ENCODE peak calls at places on chromosome 11, in eight cellular contexts. Q, S, O, L, P, B, R and G are unnamed samples. For H3K9me3, the result is how much of the 10 kb centered on the place peaks cover.

GRCh38 chr11:10379022-10379421 is 74.1 kb downstream of the ADM start:
- DNase-seq in L (no peak), S (peak), R (no peak), Q (no peak), P (no peak), B (peak), O (no peak), G (no peak)

GRCh38 chr11:130478881-130479280 is 30.4 kb downstream of the ADAMTS15 start:
- DNase-seq in B (no peak), S (no peak), L (peak), Q (no peak), P (no peak), R (no peak), O (no peak), G (no peak)

GRCh38 chr11:118640332-118641154 is 33.1 kb downstream of the PHLDB1 start:
- DNase-seq in P (peak), R (no peak), Q (no peak), S (no peak), B (no peak), O (no peak), L (no peak), G (no peak)

GRCh38 chr11:109309153-109309552 is 112.8 kb upstream of the C11orf87 start:
- DNase-seq in O (no peak), P (no peak), S (no peak), Q (no peak), B (no peak), R (no peak), L (no peak), G (no peak)

GRCh38 chr11:62269654-62270278 is at the start of gene SCGB2A2:
- DNase-seq in Q (no peak), P (peak), O (no peak), L (no peak), S (peak), B (no peak), R (no peak), G (no peak)

GRCh38 chr11:88521354-88522310 is 184.1 kb upstream of the CTSC start:
- DNase-seq in O (no peak), L (no peak), B (no peak), R (no peak), S (no peak), Q (no peak), P (no peak), G (no peak)

GRCh38 chr11:8028766-8029165 is 41.6 kb downstream of the EIF3F start:
- DNase-seq in R (no peak), S (no peak), P (no peak), B (no peak), L (no peak), Q (no peak), O (no peak), G (peak)

GRCh38 chr11:10454902-10455631 is at the start of gene AMPD3:
- DNase-seq in L (no peak), P (peak), Q (no peak), B (peak), O (peak), R (no peak), S (peak), G (peak)

GRCh38 chr11:19025799-19026406 is 34.6 kb downstream of the MRGPRX2 start:
- DNase-seq in R (no peak), Q (no peak), L (no peak), P (no peak), O (no peak), S (no peak), B (no peak), G (peak)

GRCh38 chr11:61007383-61007970 is 36.0 kb downstream of the CD6 start:
- DNase-seq in O (no peak), Q (no peak), S (no peak), B (no peak), R (no peak), L (no peak), P (peak), G (no peak)

GRCh38 chr11:86443415-86443814 is 68.7 kb downstream of the CCDC81 start:
- DNase-seq in Q (no peak), L (no peak), B (no peak), P (no peak), R (no peak), S (no peak), O (no peak), G (no peak)

GRCh38 chr11:34972892-34973291 is 56.5 kb downstream of the PDHX start:
- DNase-seq in P (no peak), O (peak), R (no peak), Q (no peak), S (no peak), L (no peak), B (peak), G (no peak)

GRCh38 chr11:130032931-130033330 is 30.3 kb upstream of the PRDM10 start:
- DNase-seq in Q (no peak), O (no peak), S (no peak), B (no peak), R (no peak), L (no peak), P (no peak), G (no peak)

GRCh38 chr11:134797411-134798089 is 385.5 kb upstream of the B3GAT1 start:
- DNase-seq in P (no peak), R (peak), L (no peak), B (no peak), S (no peak), Q (no peak), O (no peak), G (no peak)

GRCh38 chr11:16013242-16013641 is 343.1 kb downstream of the SOX6 start:
- DNase-seq in S (no peak), Q (no peak), P (no peak), R (no peak), O (no peak), B (no peak), L (no peak), G (no peak)

GRCh38 chr11:16011396-16011795 is 344.9 kb downstream of the SOX6 start:
- DNase-seq in B (no peak), P (no peak), Q (no peak), R (no peak), L (no peak), O (no peak), S (no peak), G (no peak)

GRCh38 chr11:16013649-16014275 is 342.6 kb downstream of the SOX6 start:
- DNase-seq in Q (no peak), P (no peak), O (no peak), B (peak), L (no peak), S (no peak), R (no peak), G (no peak)

GRCh38 chr11:16012125-16012751 is 344.1 kb downstream of the SOX6 start:
- DNase-seq in Q (no peak), B (no peak), P (peak), S (no peak), L (no peak), R (no peak), O (no peak), G (no peak)

DNA sequence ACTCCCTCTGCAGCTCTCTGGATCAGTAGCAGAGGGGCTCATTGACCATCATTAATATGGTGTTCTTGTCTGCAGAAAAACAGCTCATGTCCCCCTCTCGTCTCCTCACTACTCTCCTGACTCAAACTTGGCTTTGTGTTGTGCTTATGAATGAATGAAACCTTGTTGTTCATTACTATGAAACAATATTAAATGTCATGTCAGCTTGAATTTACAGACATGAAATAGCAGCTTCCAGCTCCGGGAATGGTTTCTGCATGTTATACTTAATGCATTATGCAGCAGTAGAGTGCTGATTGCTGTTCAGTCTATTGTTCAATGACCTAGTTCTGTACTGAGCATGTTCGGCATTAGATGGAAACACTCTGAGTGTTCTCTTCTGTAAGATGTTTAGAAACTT is 340.6 kb downstream of the SOX6 start:
- DNase-seq in Q (no peak), L (no peak), S (no peak), R (no peak), O (no peak), P (no peak), B (no peak), G (no peak)
- H3K9me3 ChIP-seq in Q (under half), L (under half), S (under half), R (under half), O (under half), P (under half), B (under half), G (under half)

DNA sequence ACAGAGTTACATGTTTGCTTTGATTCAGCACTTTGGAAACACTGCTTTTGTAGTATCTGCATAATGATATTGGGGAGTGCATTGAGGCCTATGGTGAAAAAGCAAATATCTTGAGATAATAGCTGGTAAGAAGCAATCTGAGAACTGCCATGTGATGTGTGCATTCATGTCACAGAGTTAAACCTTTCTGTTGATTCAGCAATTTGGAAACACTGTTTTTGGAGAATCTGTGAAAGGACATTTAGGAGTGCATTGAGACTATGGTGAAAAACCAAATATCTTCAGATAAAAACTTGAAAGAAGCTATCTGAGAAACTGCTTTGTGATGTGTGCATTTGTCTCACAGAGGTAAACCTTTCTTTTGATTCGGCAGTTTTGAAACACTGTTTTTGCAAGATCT is 346.8 kb downstream of the OR4C45 start:
- DNase-seq in B (no peak), S (no peak), R (no peak), L (no peak), Q (no peak), O (no peak), P (no peak), G (no peak)
- H3K9me3 ChIP-seq in B (under half), S (under half), R (under half), L (under half), Q (half or more), O (under half), P (half or more), G (under half)

GRCh38 chr11:50075856-50076255 is 43.2 kb downstream of the OR4C45 start:
- DNase-seq in Q (no peak), L (no peak), R (no peak), O (no peak), P (no peak), S (no peak), B (no peak), G (no peak)
- H3K9me3 ChIP-seq in Q (under half), L (under half), R (under half), O (half or more), P (under half), S (under half), B (under half), G (under half)

GRCh38 chr11:37282367-37282766 is 684.3 kb upstream of the RAG2 start:
- DNase-seq in Q (no peak), S (no peak), R (no peak), O (no peak), B (no peak), L (no peak), P (no peak), G (no peak)

GRCh38 chr11:37277896-37278465 is 679.9 kb upstream of the RAG2 start:
- DNase-seq in R (no peak), O (no peak), Q (no peak), B (no peak), P (no peak), S (no peak), L (no peak), G (no peak)

DNA sequence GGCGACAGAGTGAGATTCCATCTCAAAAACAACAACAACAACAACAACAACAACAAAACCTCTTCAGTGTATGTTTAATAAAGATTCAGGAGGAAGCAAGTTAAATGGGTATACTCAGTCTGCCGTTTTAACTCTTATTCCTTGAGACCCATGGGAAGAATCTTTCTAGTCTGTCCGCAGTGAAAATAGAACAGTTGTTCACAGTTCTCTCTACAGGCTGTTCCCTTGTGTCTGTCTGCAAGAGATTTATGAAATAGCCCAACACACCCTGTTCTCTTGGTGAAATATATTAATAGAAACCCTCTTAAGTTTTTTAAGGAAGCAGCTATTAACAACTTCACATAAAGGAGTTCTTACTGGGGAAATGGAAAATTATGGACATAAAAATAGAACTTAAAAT is 682.2 kb upstream of the RAG2 start:
- DNase-seq in L (no peak), P (no peak), R (no peak), O (no peak), B (no peak), S (no peak), Q (no peak), G (no peak)
- H3K9me3 ChIP-seq in L (under half), P (under half), R (under half), O (under half), B (under half), S (under half), Q (under half), G (under half)

DNA sequence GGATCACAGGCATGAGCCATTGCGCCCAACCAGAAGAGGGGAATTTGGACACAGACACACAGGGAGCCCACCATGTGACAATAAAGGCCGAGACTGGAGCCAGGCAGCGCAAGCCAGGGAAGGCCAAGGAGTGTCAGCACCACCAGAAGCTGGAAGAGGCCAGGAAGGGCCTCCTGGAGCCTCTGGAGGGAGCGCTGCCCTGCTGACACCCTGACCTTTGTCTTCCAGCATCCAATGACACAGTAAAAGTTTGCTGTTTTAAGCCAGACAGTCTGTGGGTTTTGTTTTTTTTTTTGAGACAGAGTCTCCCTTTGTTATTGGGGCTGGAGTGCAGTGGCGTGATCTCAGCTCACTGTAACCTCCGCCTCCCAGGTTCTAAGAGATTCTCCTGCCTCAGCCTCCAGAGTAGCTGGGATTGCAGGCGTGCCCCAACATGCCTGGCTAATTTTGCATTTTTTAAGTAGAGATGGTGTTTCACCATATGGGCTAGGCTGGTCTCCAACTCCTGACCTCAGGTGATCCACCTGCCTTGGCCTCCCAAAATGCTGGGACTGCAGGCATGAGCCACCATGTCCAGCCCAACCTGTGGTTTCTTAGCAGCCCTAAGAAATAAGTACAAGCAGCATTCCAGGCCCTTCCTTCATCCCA is 215.8 kb downstream of the CTTN start:
- DNase-seq in B (no peak), P (no peak), R (no peak), Q (no peak), L (no peak), S (no peak), O (no peak), G (no peak)
- H3K9me3 ChIP-seq in B (under half), P (under half), R (under half), Q (under half), L (under half), S (under half), O (half or more), G (under half)

DNA sequence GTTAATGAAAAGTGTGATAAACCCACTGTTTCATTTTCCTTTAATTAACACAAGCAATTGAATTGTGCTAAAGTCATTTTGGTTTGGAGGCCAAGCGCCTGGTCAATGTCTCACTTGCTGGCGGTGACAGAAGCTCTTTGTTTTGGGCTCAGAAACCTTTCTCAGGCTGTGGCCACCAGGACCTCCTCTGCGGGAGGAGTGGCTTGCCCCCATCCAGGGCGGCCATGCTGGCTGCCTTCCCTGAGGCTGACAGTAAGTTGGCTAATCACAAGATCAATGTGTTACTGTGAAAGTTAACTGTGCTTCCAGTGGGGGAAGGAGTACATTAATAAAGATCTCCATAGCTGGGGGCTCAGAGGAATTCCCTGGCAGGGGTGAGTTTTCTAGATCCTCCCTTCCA is 1074.5 kb downstream of the NTM start:
- DNase-seq in L (no peak), B (no peak), O (no peak), R (no peak), S (no peak), P (peak), Q (no peak), G (no peak)
- H3K9me3 ChIP-seq in L (under half), B (under half), O (under half), R (under half), S (under half), P (under half), Q (under half), G (under half)

GRCh38 chr11:67600324-67601029 is 6.3 kb upstream of the NDUFV1 start:
- DNase-seq in P (no peak), O (no peak), R (no peak), Q (no peak), L (no peak), B (no peak), S (no peak), G (no peak)
- H3K9me3 ChIP-seq in P (under half), O (under half), R (under half), Q (under half), L (under half), B (under half), S (under half), G (under half)

GRCh38 chr11:2665747-2666710 is 33.8 kb downstream of the KCNQ1OT1 start:
- DNase-seq in O (no peak), L (no peak), B (no peak), R (no peak), Q (no peak), S (no peak), P (no peak), G (peak)
- H3K9me3 ChIP-seq in O (under half), L (under half), B (under half), R (under half), Q (under half), S (under half), P (under half), G (under half)